ENCODE peak calls at places on chromosomes 3 and 15, in nine cellular contexts. R is NCI-H1092; Q is memory B cell; Z is posterior cingulate gyrus; X is GM12878; H is HFF-Myc; P is Caco-2; N is M059J; B is activated T-cell treated with anti-CD3 and anti-CD28 coated beads, Interleukin-2, amount 50 U/mL, for 72 hours. D is an unnamed sample.

GRCh38 chr3:53080612-53081205 is 34.8 kb upstream of the SFMBT1 start:
- DNase-seq in R (no peak), Q (no peak), Z (no peak), X (no peak), H (no peak), P (no peak), N (no peak), B (no peak), D (no peak)

GRCh38 chr3:9247361-9248231 is 1.9 kb downstream of the SRGAP3 start:
- DNase-seq in R (no peak), Q (no peak), Z (peak; percentile 29), X (no peak), H (no peak), P (no peak), N (no peak), B (no peak), D (no peak)

GRCh38 chr3:45178131-45179023 is 32.2 kb upstream of the CDCP1 start:
- DNase-seq in R (no peak), Q (no peak), Z (no peak), X (no peak), H (no peak), P (no peak), N (peak; percentile 97), B (no peak), D (no peak)

GRCh38 chr15:101535170-101535902 is 45.8 kb upstream of the PCSK6 start:
- DNase-seq in R (no peak), Q (no peak), Z (no peak), X (no peak), H (no peak), P (no peak), N (no peak), B (no peak), D (no peak)

GRCh38 chr15:71547066-71547465 is 263.3 kb upstream of the NR2E3 start:
- DNase-seq in R (no peak), Q (no peak), Z (no peak), X (no peak), H (no peak), P (no peak), N (no peak), B (no peak), D (no peak)

GRCh38 chr3:126952983-126953660 is 29.8 kb upstream of the PLXNA1 start:
- DNase-seq in R (no peak), Q (no peak), Z (no peak), X (no peak), H (no peak), P (no peak), N (no peak), B (no peak), D (no peak)

GRCh38 chr15:85312486-85312885 is 67.9 kb upstream of the AKAP13 start:
- DNase-seq in R (no peak), Q (peak; percentile 55), Z (no peak), X (peak; percentile 77), H (no peak), P (no peak), N (peak; percentile 88), B (no peak), D (no peak)

GRCh38 chr3:40978442-40978841 is 220.9 kb upstream of the CTNNB1 start:
- DNase-seq in R (no peak), Q (no peak), Z (no peak), X (no peak), H (no peak), P (no peak), N (no peak), B (no peak), D (no peak)

GRCh38 chr3:162142511-162142910 is 645.9 kb downstream of the OTOL1 start:
- DNase-seq in R (no peak), Q (no peak), Z (no peak), X (no peak), H (no peak), P (no peak), N (peak; percentile 63), B (no peak), D (no peak)

GRCh38 chr3:47504113-47504512 is 9.4 kb downstream of the ELP6 start:
- DNase-seq in R (no peak), Q (no peak), Z (no peak), X (no peak), H (no peak), P (no peak), N (no peak), B (no peak), D (no peak)

GRCh38 chr3:190017575-190018288 is 103.0 kb downstream of the P3H2 start:
- DNase-seq in R (no peak), Q (no peak), Z (peak; percentile 46), X (no peak), H (no peak), P (peak; percentile 26), N (peak; percentile 86), B (no peak), D (no peak)

GRCh38 chr3:143851331-143852017 is 3.2 kb upstream of the SLC9A9 start:
- DNase-seq in R (no peak), Q (no peak), Z (no peak), X (no peak), H (no peak), P (no peak), N (no peak), B (no peak), D (no peak)

GRCh38 chr15:22952826-22953579 is 27.2 kb downstream of the CYFIP1 start:
- DNase-seq in R (no peak), Q (no peak), Z (no peak), X (no peak), H (no peak), P (no peak), N (no peak), B (no peak), D (peak; percentile 9)

GRCh38 chr15:62822228-62822627 is 220.3 kb upstream of the TPM1 start:
- DNase-seq in R (no peak), Q (no peak), Z (no peak), X (no peak), H (no peak), P (no peak), N (no peak), B (no peak), D (no peak)